ENCODE peak calls at places on chromosomes 13 and 19, in four cellular contexts. V is NCI-H774, Y is WTC11, L is right cardiac atrium. M is an unnamed sample.

GRCh38 chr19:14517840-14518505 is at the start of gene DNAJB1:
- DNase-seq in L (peak), Y (peak), V (peak), M (peak)

GRCh38 chr13:80612804-80613203 is 271.9 kb upstream of the SPRY2 start:
- DNase-seq in L (no peak), V (no peak), Y (no peak), M (no peak)

GRCh38 chr13:97226788-97227627 is 4.9 kb downstream of the MBNL2 start:
- DNase-seq in V (no peak), L (no peak), Y (no peak), M (no peak)

GRCh38 chr19:21440321-21440720 is 43.4 kb downstream of the ZNF493 start:
- DNase-seq in L (peak), Y (no peak), V (no peak), M (no peak)

GRCh38 chr13:78680064-78680463 is 21.1 kb upstream of the OBI1 start:
- DNase-seq in L (no peak), V (no peak), Y (no peak), M (no peak)

GRCh38 chr13:46914341-46914740 is 17.5 kb upstream of the HTR2A start:
- DNase-seq in V (no peak), Y (no peak), L (no peak), M (no peak)

GRCh38 chr19:5673752-5674151 is 6.6 kb downstream of the MICOS13 start:
- DNase-seq in L (no peak), Y (no peak), V (no peak), M (no peak)

GRCh38 chr13:74243637-74244526 is 109.7 kb upstream of the KLF12 start:
- DNase-seq in Y (no peak), V (no peak), L (no peak), M (peak)

GRCh38 chr13:73040968-73041580 is 17.7 kb upstream of the KLF5 start:
- DNase-seq in V (no peak), Y (no peak), L (no peak), M (no peak)

GRCh38 chr13:77980592-77980991 is 62.0 kb upstream of the EDNRB start:
- DNase-seq in L (no peak), Y (no peak), V (no peak), M (peak)

GRCh38 chr19:16144216-16144581 is 714 bp downstream of the HSH2D start:
- DNase-seq in Y (no peak), V (no peak), L (no peak), M (no peak)

GRCh38 chr19:2221918-2222317 is 14.2 kb downstream of the PLEKHJ1 start:
- DNase-seq in Y (no peak), L (no peak), V (no peak), M (no peak)

GRCh38 chr13:77511552-77511951 is 24.0 kb upstream of the SCEL start:
- DNase-seq in V (no peak), Y (no peak), L (no peak), M (no peak)

GRCh38 chr19:2607712-2608601 is 94.5 kb downstream of the GNG7 start:
- DNase-seq in V (no peak), L (no peak), Y (no peak), M (no peak)

GRCh38 chr13:102440259-102440936 is 38.5 kb upstream of the FGF14 start:
- DNase-seq in Y (no peak), V (no peak), L (no peak), M (no peak)

GRCh38 chr19:49301866-49302252 is 23.1 kb downstream of the SLC6A16 start:
- DNase-seq in Y (no peak), L (no peak), V (no peak), M (no peak)

M was measured in HFFc6.